ENCODE peak calls at places on chromosome 22, in six cellular contexts. O, H, J, K, U and Z are unnamed samples. For H3K9me3, H3K36me3 and H3K27me3, the result is how much of the 10 kb centered on the place peaks cover.

GRCh38 chr22:37171662-37172061 is 16.4 kb downstream of the C1QTNF6 start:
- DNase-seq in O (no peak), J (no peak), U (no peak), K (no peak), H (no peak), Z (no peak)

GRCh38 chr22:39999144-39999757 is 4.5 kb downstream of the FAM83F start:
- DNase-seq in O (no peak), J (peak), H (peak), K (no peak), U (peak), Z (no peak)

GRCh38 chr22:31680764-31681624 is 19.0 kb upstream of the PISD start:
- DNase-seq in J (peak), O (no peak), H (no peak), U (peak), K (no peak), Z (no peak)

GRCh38 chr22:24407278-24407665 is 20.1 kb upstream of the ADORA2A start:
- DNase-seq in J (no peak), U (no peak), K (no peak), H (no peak), O (peak), Z (no peak)

GRCh38 chr22:40094449-40094848 is 83.3 kb upstream of the TNRC6B start:
- DNase-seq in K (no peak), J (no peak), H (no peak), O (no peak), U (peak), Z (no peak)

GRCh38 chr22:36343070-36343719 is 44.6 kb downstream of the MYH9 start:
- DNase-seq in O (no peak), U (no peak), K (no peak), J (no peak), H (no peak), Z (no peak)

GRCh38 chr22:19680911-19681862 is 33.1 kb upstream of the SEPTIN5 start:
- DNase-seq in O (no peak), K (peak), H (no peak), J (no peak), U (no peak), Z (no peak)

GRCh38 chr22:19430890-19431541 is 517 bp downstream of the HIRA start:
- DNase-seq in H (no peak), O (peak), J (peak), U (peak), K (no peak), Z (peak)

GRCh38 chr22:45101828-45102227 is 61.9 kb upstream of the NUP50 start:
- DNase-seq in H (peak), J (peak), O (peak), U (peak), K (no peak), Z (peak)

GRCh38 chr22:28817919-28818859 is 17.8 kb upstream of the XBP1 start:
- DNase-seq in U (no peak), O (no peak), K (no peak), J (peak), H (no peak), Z (no peak)

GRCh38 chr22:44441401-44442185 is 56.4 kb downstream of the RTL6 start:
- DNase-seq in O (no peak), K (no peak), H (no peak), J (no peak), U (no peak), Z (no peak)

GRCh38 chr22:40487663-40488249 is 117.4 kb downstream of the SGSM3 start:
- DNase-seq in O (peak), U (peak), K (no peak), J (no peak), H (no peak), Z (no peak)

GRCh38 chr22:37260939-37261338 is 16.9 kb upstream of the RAC2 start:
- DNase-seq in H (peak), U (peak), O (peak), J (peak), K (peak), Z (peak)

GRCh38 chr22:27959335-27960090 is 40.5 kb upstream of the PITPNB start:
- DNase-seq in O (peak), K (no peak), J (no peak), H (no peak), U (no peak), Z (no peak)

GRCh38 chr22:25023879-25024278 is 71.4 kb downstream of the KIAA1671 start:
- DNase-seq in J (no peak), H (no peak), U (no peak), O (no peak), K (no peak), Z (no peak)

GRCh38 chr22:35441489-35442100 is 41.7 kb downstream of the MCM5 start:
- DNase-seq in J (no peak), O (no peak), K (no peak), U (no peak), H (no peak), Z (no peak)

GRCh38 chr22:41862530-41863266 is 29.8 kb downstream of the SREBF2 start:
- DNase-seq in U (peak), H (no peak), O (no peak), J (no peak), K (no peak), Z (no peak)

GRCh38 chr22:24868979-24869378 is 63.0 kb downstream of the SGSM1 start:
- DNase-seq in K (no peak), H (no peak), O (no peak), J (no peak), U (no peak), Z (no peak)

GRCh38 chr22:36858966-36859365 is 1.8 kb upstream of the NCF4 start:
- DNase-seq in H (no peak), U (no peak), K (no peak), J (no peak), O (no peak), Z (no peak)

GRCh38 chr22:17257578-17257977 is 38.3 kb upstream of the ADA2 start:
- DNase-seq in O (no peak), K (no peak), U (no peak), H (no peak), J (no peak), Z (no peak)

GRCh38 chr22:28032896-28033295 is 113.8 kb upstream of the PITPNB start:
- DNase-seq in K (no peak), U (no peak), J (no peak), H (no peak), O (peak), Z (no peak)

GRCh38 chr22:41816241-41816640 is 15.8 kb downstream of the CCDC134 start:
- DNase-seq in O (no peak), H (no peak), U (no peak), J (no peak), K (no peak), Z (no peak)

GRCh38 chr22:37229805-37230672 is 14.0 kb downstream of the RAC2 start:
- DNase-seq in O (no peak), K (peak), J (peak), H (no peak), U (peak), Z (no peak)

GRCh38 chr22:32080904-32081303 is 37.8 kb downstream of the SLC5A1 start:
- DNase-seq in H (no peak), J (peak), U (peak), O (peak), K (peak), Z (peak)

GRCh38 chr22:17164392-17165024 is 5.4 kb upstream of the HDHD5 start:
- DNase-seq in J (no peak), O (no peak), U (no peak), K (peak), H (no peak), Z (no peak)

GRCh38 chr22:35726398-35726797 is 8.7 kb downstream of the APOL5 start:
- DNase-seq in H (no peak), J (no peak), U (no peak), O (no peak), K (no peak), Z (no peak)

GRCh38 chr22:46145896-46146295 is 4.4 kb upstream of the PPARA start:
- DNase-seq in U (no peak), K (no peak), O (no peak), H (no peak), J (no peak), Z (no peak)
- H3K9me3 ChIP-seq in U (under half), K (under half), O (under half), H (under half), J (under half), Z (under half)

DNA sequence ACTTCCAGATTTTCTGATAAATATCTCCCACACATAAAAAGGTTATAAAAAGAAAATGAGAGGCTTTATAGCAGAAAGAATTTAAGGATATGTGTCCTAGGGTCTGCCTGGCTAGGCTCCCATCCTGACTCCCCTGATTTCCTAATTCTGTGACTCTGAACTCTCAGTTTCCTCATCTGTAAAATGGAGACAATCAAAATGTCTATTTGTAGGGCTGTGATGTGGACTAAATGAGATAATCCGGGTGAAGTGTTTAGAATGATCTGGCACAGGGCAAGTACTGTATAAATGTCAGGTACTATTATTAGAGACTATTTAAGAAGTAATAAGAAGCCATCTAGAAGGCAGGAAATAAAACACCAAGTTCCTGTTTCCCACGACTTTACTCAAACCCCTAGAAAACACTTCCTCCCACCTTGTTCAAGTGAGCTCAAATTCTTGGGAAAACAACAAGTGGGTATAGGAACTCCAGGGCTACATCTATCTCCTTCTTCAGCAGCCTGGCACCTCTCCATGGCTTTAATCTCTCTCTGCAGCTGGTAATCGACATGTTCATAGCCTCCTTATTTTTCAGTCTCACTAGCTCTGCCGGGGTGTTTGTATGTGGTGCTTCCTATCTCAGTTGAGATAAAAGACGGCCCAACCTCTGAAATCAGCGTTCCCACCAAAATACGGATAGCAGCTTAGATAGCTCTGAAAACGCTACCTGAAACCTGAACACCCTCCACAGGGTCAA is 6.7 kb downstream of the ASCC2 start:
- DNase-seq in U (no peak), J (no peak), K (no peak), H (no peak), O (no peak), Z (no peak)
- H3K36me3 ChIP-seq in U (under half), J (under half), K (under half), H (half or more), O (under half), Z (under half)

GRCh38 chr22:22879675-22880029 is 8.0 kb upstream of the IGLL5 start:
- DNase-seq in U (no peak), K (no peak), J (no peak), O (no peak), H (no peak), Z (no peak)

GRCh38 chr22:22878211-22878570 is 9.4 kb upstream of the IGLL5 start:
- DNase-seq in H (no peak), K (no peak), U (no peak), O (no peak), J (no peak), Z (no peak)

GRCh38 chr22:22877523-22878210 is 9.9 kb upstream of the IGLL5 start:
- DNase-seq in H (peak), U (peak), O (peak), K (peak), J (peak), Z (peak)

GRCh38 chr22:22880645-22881044 is 7.0 kb upstream of the IGLL5 start:
- DNase-seq in K (no peak), H (no peak), O (no peak), J (no peak), U (no peak), Z (no peak)

GRCh38 chr22:22878801-22879674 is 8.6 kb upstream of the IGLL5 start:
- DNase-seq in H (no peak), U (no peak), K (no peak), J (no peak), O (no peak), Z (no peak)
- H3K27me3 ChIP-seq in H (under half), U (under half), K (under half), J (under half), O (under half), Z (under half)

GRCh38 chr22:48621085-48621484 is 1206.6 kb downstream of the BRD1 start:
- DNase-seq in J (no peak), U (no peak), O (no peak), H (no peak), K (no peak), Z (no peak)
- H3K9me3 ChIP-seq in J (under half), U (under half), O (under half), H (under half), K (under half), Z (under half)

GRCh38 chr22:20807315-20807752 is 33.4 kb downstream of the SERPIND1 start:
- DNase-seq in O (no peak), U (peak), K (peak), H (no peak), J (no peak), Z (no peak)

GRCh38 chr22:20803696-20804324 is 29.9 kb downstream of the SERPIND1 start:
- DNase-seq in K (peak), O (peak), H (no peak), U (peak), J (peak), Z (peak)

GRCh38 chr22:20804650-20805049 is 30.7 kb downstream of the SERPIND1 start:
- DNase-seq in H (no peak), U (no peak), J (no peak), K (no peak), O (no peak), Z (no peak)

GRCh38 chr22:20808844-20809243 is 34.9 kb downstream of the SERPIND1 start:
- DNase-seq in H (no peak), O (no peak), J (no peak), K (no peak), U (no peak), Z (no peak)

GRCh38 chr22:20805972-20806471 is 32.1 kb downstream of the SERPIND1 start:
- DNase-seq in K (no peak), O (no peak), H (no peak), J (no peak), U (peak), Z (no peak)
- H3K36me3 ChIP-seq in K (under half), O (under half), H (half or more), J (half or more), U (under half), Z (half or more)

DNA sequence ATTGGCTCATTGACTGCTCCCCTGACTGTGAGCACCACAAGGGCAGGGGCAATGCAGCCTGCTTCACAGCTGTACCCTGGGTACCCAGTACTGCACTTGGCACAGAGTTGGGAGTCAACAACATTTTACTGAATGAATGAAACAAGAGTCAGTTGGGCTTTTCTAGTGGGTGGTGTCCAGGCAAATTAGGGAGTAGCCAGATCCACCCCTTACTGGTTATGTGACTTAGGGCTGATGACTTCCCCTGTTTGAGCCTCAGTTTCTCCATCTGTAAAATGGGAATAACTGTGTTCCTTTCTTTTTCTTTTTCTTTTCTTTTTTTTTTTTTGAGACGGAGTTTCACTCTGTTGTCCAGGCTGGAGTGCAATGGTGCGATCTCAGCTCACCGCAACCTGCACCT is 23.1 kb downstream of the MIAT start:
- DNase-seq in H (no peak), K (no peak), U (no peak), O (no peak), J (no peak), Z (no peak)
- H3K27me3 ChIP-seq in H (under half), K (under half), U (under half), O (under half), J (under half), Z (under half)

DNA sequence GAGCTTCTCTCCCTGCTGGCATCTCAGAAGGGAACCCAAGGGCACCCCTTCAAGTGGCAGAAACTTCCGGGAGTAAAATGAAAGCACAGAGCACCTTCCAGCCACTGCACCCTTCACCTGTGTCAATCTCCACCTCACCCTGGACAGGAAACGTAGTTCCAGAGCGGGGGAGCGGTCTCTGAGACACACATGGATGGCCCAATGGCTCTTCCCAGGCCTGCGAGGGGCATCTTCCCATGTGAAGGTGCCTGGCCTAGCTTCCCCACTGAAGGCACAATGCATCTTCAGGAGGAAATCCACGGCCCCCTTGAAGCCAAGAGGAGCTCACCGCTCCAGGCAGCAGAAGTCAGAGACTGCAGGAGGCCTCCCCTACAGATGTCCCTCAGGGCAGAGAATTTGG is 234.2 kb downstream of the BRD1 start:
- DNase-seq in U (no peak), O (no peak), J (peak), H (no peak), K (no peak), Z (no peak)
- H3K9me3 ChIP-seq in U (half or more), O (under half), J (under half), H (under half), K (under half), Z (under half)

GRCh38 chr22:38491707-38492348 is 14.3 kb downstream of the DDX17 start:
- DNase-seq in K (no peak), O (no peak), U (peak), J (no peak), H (no peak), Z (no peak)
- H3K36me3 ChIP-seq in K (half or more), O (half or more), U (half or more), J (half or more), H (half or more), Z (half or more)

DNA sequence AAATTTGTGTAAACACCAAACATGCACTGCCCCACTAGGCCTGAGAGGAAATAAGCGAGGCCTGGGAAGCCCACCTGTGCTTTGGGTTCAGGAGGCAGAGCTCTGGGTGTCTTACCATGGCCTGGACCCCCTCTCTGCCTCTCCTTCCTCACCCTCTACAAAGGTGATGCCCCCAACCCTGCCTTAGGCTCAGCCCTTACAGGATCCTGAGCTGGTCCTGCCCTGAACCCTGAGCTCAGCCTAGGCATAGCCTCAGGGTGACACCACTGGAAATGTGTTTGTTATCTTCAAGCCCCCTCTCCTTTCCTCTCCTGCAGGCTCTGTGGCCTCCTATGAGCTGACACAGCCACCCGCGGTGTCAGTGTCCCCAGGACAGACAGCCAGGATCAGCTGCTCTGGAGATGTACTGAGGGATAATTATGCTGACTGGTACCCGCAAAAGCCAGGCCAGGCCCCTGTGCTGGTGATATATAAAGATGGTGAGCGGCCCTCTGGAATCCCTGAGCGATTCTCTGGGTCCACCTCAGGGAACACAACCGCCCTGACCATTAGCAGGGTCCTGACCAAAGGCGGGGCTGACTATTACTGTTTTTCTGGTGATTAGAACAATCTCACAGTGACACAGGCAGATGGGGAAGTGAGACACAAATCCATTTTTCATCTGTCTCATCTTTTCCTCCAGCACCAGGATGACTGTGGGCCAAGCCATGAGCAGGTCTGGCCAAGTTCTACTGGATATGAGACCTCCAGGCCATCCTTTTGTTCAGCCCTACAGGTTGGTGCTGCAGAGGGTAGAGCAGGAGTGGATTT is 117.8 kb downstream of the GGTLC2 start:
- DNase-seq in K (no peak), O (no peak), H (no peak), J (no peak), U (no peak), Z (no peak)
- H3K27me3 ChIP-seq in K (under half), O (under half), H (under half), J (under half), U (under half), Z (under half)